ENCODE peak calls at places on chromosomes 16 and 17, in ten cellular contexts. One of them, this sample, is unnamed.

GRCh38 chr17:7854078-7854777 is 638 bp upstream of the TMEM88 start:
- DNase-seq in HFF-Myc: no peak
- DNase-seq in transverse colon: no peak
- DNase-seq in lower leg skin: no peak
- DNase-seq in BE2C: no peak
- DNase-seq in neural progenitor cell: peak
- DNase-seq in ovary: peak
- DNase-seq in heart left ventricle: no peak
- DNase-seq in left lung: no peak
- DNase-seq in fibroblast of the aortic adventitia: no peak
- DNase-seq in this sample: no peak

GRCh38 chr16:89035013-89035697 is 58.1 kb upstream of the CBFA2T3 start:
- DNase-seq in BE2C: peak
- DNase-seq in left lung: no peak
- DNase-seq in lower leg skin: no peak
- DNase-seq in neural progenitor cell: peak
- DNase-seq in transverse colon: no peak
- DNase-seq in heart left ventricle: peak
- DNase-seq in fibroblast of the aortic adventitia: no peak
- DNase-seq in HFF-Myc: no peak
- DNase-seq in ovary: no peak
- DNase-seq in this sample: no peak

GRCh38 chr16:11992008-11992584 is 15.6 kb downstream of the SNX29 start:
- DNase-seq in lower leg skin: no peak
- DNase-seq in ovary: no peak
- DNase-seq in HFF-Myc: no peak
- DNase-seq in left lung: no peak
- DNase-seq in BE2C: no peak
- DNase-seq in fibroblast of the aortic adventitia: no peak
- DNase-seq in transverse colon: no peak
- DNase-seq in heart left ventricle: no peak
- DNase-seq in neural progenitor cell: no peak
- DNase-seq in this sample: no peak

GRCh38 chr17:77875881-77876509 is 82.5 kb upstream of the TNRC6C start:
- DNase-seq in HFF-Myc: no peak
- DNase-seq in transverse colon: no peak
- DNase-seq in neural progenitor cell: no peak
- DNase-seq in heart left ventricle: peak
- DNase-seq in left lung: peak
- DNase-seq in lower leg skin: no peak
- DNase-seq in fibroblast of the aortic adventitia: no peak
- DNase-seq in ovary: no peak
- DNase-seq in BE2C: no peak
- DNase-seq in this sample: no peak

GRCh38 chr16:30357715-30358576 is 2.8 kb upstream of the CD2BP2 start:
- DNase-seq in heart left ventricle: no peak
- DNase-seq in transverse colon: no peak
- DNase-seq in BE2C: no peak
- DNase-seq in lower leg skin: no peak
- DNase-seq in ovary: no peak
- DNase-seq in neural progenitor cell: no peak
- DNase-seq in HFF-Myc: no peak
- DNase-seq in fibroblast of the aortic adventitia: no peak
- DNase-seq in left lung: peak
- DNase-seq in this sample: no peak

GRCh38 chr17:68011199-68011665 is 15.0 kb upstream of the C17orf58 start:
- DNase-seq in neural progenitor cell: peak
- DNase-seq in lower leg skin: no peak
- DNase-seq in fibroblast of the aortic adventitia: no peak
- DNase-seq in transverse colon: peak
- DNase-seq in left lung: peak
- DNase-seq in BE2C: peak
- DNase-seq in heart left ventricle: peak
- DNase-seq in HFF-Myc: no peak
- DNase-seq in ovary: no peak
- DNase-seq in this sample: no peak

GRCh38 chr17:57501016-57501415 is 244.1 kb downstream of the CCDC182 start:
- DNase-seq in heart left ventricle: no peak
- DNase-seq in fibroblast of the aortic adventitia: no peak
- DNase-seq in lower leg skin: no peak
- DNase-seq in left lung: no peak
- DNase-seq in transverse colon: no peak
- DNase-seq in ovary: no peak
- DNase-seq in BE2C: no peak
- DNase-seq in neural progenitor cell: no peak
- DNase-seq in HFF-Myc: no peak
- DNase-seq in this sample: no peak

GRCh38 chr16:1275791-1276579 is 20.1 kb downstream of the TPSD1 start:
- DNase-seq in HFF-Myc: no peak
- DNase-seq in BE2C: peak
- DNase-seq in transverse colon: no peak
- DNase-seq in fibroblast of the aortic adventitia: no peak
- DNase-seq in left lung: no peak
- DNase-seq in lower leg skin: no peak
- DNase-seq in ovary: no peak
- DNase-seq in heart left ventricle: no peak
- DNase-seq in neural progenitor cell: no peak
- DNase-seq in this sample: no peak

GRCh38 chr17:18070861-18071340 is 16.8 kb upstream of the DRG2 start:
- DNase-seq in ovary: no peak
- DNase-seq in left lung: no peak
- DNase-seq in HFF-Myc: no peak
- DNase-seq in heart left ventricle: no peak
- DNase-seq in neural progenitor cell: peak
- DNase-seq in transverse colon: no peak
- DNase-seq in fibroblast of the aortic adventitia: peak
- DNase-seq in BE2C: no peak
- DNase-seq in lower leg skin: no peak
- DNase-seq in this sample: peak

GRCh38 chr16:53061701-53062159 is 6.9 kb downstream of the CHD9 start:
- DNase-seq in neural progenitor cell: no peak
- DNase-seq in transverse colon: peak
- DNase-seq in heart left ventricle: no peak
- DNase-seq in HFF-Myc: no peak
- DNase-seq in ovary: no peak
- DNase-seq in fibroblast of the aortic adventitia: no peak
- DNase-seq in BE2C: no peak
- DNase-seq in lower leg skin: no peak
- DNase-seq in left lung: peak
- DNase-seq in this sample: no peak

GRCh38 chr16:5633845-5634440 is 536.3 kb upstream of the EEF2KMT start:
- DNase-seq in BE2C: no peak
- DNase-seq in transverse colon: no peak
- DNase-seq in ovary: no peak
- DNase-seq in heart left ventricle: no peak
- DNase-seq in lower leg skin: no peak
- DNase-seq in neural progenitor cell: peak
- DNase-seq in fibroblast of the aortic adventitia: no peak
- DNase-seq in HFF-Myc: no peak
- DNase-seq in left lung: no peak
- DNase-seq in this sample: no peak

DNA sequence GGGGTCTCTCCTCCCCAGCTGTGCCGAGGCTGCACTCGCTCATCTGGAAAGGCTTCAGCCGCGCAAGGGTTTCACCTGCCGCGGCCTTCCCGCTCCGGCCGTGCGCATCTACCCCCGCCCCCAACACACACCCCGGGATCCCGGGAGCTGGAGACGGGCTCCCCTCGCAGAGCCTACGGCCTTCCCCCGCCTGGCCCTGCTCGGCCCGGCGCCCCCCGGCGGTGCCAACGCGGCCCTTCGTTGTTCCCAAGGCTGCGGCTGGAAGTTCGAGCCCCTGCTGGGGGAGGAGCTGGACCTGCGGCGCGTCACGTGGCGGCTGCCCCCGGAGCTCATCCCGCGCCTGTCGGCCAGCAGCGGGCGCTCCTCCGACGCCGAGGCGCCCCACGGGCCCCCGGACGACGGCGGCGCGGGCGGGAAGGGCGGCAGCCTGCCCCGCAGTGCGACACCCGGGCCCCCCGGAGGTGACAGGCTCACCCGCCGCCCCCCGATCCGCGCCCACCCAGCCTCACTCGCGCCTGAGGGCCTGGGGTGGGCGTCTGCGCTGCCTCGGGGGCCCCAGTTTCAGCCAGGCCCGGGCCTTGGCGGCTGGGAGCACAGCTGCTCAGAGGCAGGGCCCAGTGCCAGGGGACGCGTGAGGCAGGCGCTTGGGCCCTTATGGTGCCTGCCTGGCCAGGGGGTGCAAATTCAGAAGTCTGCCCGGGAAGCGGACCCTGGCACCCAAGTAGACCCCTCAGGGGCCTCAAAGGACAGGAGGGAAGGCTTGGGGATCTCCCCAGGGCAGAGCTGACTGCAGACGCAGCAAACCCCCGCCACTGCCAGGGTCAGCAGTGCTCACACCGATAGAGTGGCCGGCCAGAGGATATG is 11.2 kb downstream of the GALK1 start:
- DNase-seq in left lung: peak
- DNase-seq in transverse colon: peak
- DNase-seq in fibroblast of the aortic adventitia: peak
- DNase-seq in heart left ventricle: peak
- DNase-seq in lower leg skin: no peak
- DNase-seq in HFF-Myc: no peak
- DNase-seq in BE2C: peak
- DNase-seq in neural progenitor cell: peak
- DNase-seq in ovary: peak
- DNase-seq in this sample: no peak
- TF ChIP-seq CTCF in left lung: peak
- TF ChIP-seq CTCF in transverse colon: peak
- TF ChIP-seq CTCF in fibroblast of the aortic adventitia: peak
- TF ChIP-seq CTCF in heart left ventricle: peak
- TF ChIP-seq CTCF in lower leg skin: no peak
- TF ChIP-seq CTCF in HFF-Myc: peak
- TF ChIP-seq CTCF in BE2C: peak
- TF ChIP-seq CTCF in neural progenitor cell: peak
- TF ChIP-seq CTCF in ovary: peak
- TF ChIP-seq CTCF in this sample: peak

GRCh38 chr17:82524540-82524939 is 5.0 kb downstream of the FOXK2 start:
- DNase-seq in ovary: no peak
- DNase-seq in neural progenitor cell: no peak
- DNase-seq in transverse colon: no peak
- DNase-seq in HFF-Myc: no peak
- DNase-seq in lower leg skin: no peak
- DNase-seq in fibroblast of the aortic adventitia: no peak
- DNase-seq in BE2C: peak
- DNase-seq in heart left ventricle: no peak
- DNase-seq in left lung: peak
- DNase-seq in this sample: no peak
- H3K4me3 ChIP-seq in ovary: no peak
- H3K4me3 ChIP-seq in neural progenitor cell: no peak
- H3K4me3 ChIP-seq in transverse colon: no peak
- H3K4me3 ChIP-seq in HFF-Myc: no peak
- H3K4me3 ChIP-seq in lower leg skin: no peak
- H3K4me3 ChIP-seq in fibroblast of the aortic adventitia: no peak
- H3K4me3 ChIP-seq in BE2C: no peak
- H3K4me3 ChIP-seq in heart left ventricle: no peak
- H3K4me3 ChIP-seq in left lung: no peak
- H3K4me3 ChIP-seq in this sample: no peak

DNA sequence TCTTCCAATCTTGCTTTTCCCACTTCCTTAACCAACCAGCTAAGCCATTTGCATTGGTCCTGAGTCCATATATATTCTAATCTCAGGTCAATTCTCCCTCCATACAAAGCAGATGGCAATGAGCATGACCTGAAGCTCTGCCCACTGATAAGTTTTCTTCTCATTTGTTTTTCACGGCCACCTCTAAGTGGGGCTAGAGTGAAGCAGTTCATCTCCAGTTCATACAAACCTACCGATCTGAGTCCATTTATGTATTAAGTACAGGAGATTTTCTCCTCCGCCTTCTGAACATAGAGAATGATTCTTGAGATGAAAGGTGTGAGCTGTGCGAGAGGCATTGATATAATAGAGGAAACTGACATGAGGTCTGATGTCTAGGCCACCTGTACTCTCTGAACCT is 330.0 kb downstream of the PMP22 start:
- DNase-seq in left lung: no peak
- DNase-seq in HFF-Myc: no peak
- DNase-seq in neural progenitor cell: no peak
- DNase-seq in fibroblast of the aortic adventitia: no peak
- DNase-seq in ovary: no peak
- DNase-seq in heart left ventricle: no peak
- DNase-seq in BE2C: no peak
- DNase-seq in transverse colon: no peak
- DNase-seq in lower leg skin: no peak
- DNase-seq in this sample: no peak
- TF ChIP-seq CTCF in left lung: no peak
- TF ChIP-seq CTCF in HFF-Myc: no peak
- TF ChIP-seq CTCF in neural progenitor cell: no peak
- TF ChIP-seq CTCF in fibroblast of the aortic adventitia: no peak
- TF ChIP-seq CTCF in ovary: no peak
- TF ChIP-seq CTCF in heart left ventricle: no peak
- TF ChIP-seq CTCF in BE2C: no peak
- TF ChIP-seq CTCF in transverse colon: no peak
- TF ChIP-seq CTCF in lower leg skin: no peak
- TF ChIP-seq CTCF in this sample: no peak

DNA sequence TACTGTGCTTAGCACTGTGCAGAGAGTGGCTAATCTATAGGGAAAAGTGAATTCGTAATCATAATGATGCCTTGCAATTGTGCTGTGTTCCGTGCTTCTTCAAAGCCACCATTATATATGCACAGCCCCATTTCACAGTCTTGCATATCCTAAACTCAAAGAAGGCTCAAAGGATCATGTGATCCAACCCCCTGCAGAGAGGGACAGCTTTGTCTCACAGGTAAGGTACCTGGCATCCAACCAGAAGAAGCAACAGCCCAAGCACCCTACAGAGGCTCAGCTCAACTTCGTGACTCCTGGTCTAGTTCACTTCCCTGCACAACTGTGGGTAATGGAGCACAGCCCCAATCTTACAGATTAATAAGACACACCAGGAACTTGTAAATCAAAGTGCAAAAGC is 124.0 kb downstream of the ZNF423 start:
- DNase-seq in left lung: no peak
- DNase-seq in HFF-Myc: no peak
- DNase-seq in neural progenitor cell: no peak
- DNase-seq in heart left ventricle: no peak
- DNase-seq in BE2C: no peak
- DNase-seq in transverse colon: no peak
- DNase-seq in lower leg skin: no peak
- DNase-seq in fibroblast of the aortic adventitia: no peak
- DNase-seq in ovary: no peak
- DNase-seq in this sample: no peak
- H3K4me3 ChIP-seq in left lung: no peak
- H3K4me3 ChIP-seq in HFF-Myc: no peak
- H3K4me3 ChIP-seq in neural progenitor cell: no peak
- H3K4me3 ChIP-seq in heart left ventricle: no peak
- H3K4me3 ChIP-seq in BE2C: no peak
- H3K4me3 ChIP-seq in transverse colon: no peak
- H3K4me3 ChIP-seq in lower leg skin: no peak
- H3K4me3 ChIP-seq in fibroblast of the aortic adventitia: no peak
- H3K4me3 ChIP-seq in ovary: no peak
- H3K4me3 ChIP-seq in this sample: no peak

This sample was measured in retinal pigment epithelial cell.